ENCODE peak calls at places on chromosomes 11 and 22, in nine cellular contexts. K, D, Z, R, I, Y, H, Q and L are unnamed samples.
A peak's percentile ranks its signal among the peaks of the same experiment; 100 is the strongest.

GRCh38 chr22:26852176-26852575 is 194.8 kb downstream of the MIAT start:
- DNase-seq in K (no peak), D (no peak), Z (no peak), R (no peak), I (no peak), Y (no peak), H (no peak), Q (no peak), L (no peak)

GRCh38 chr11:123187221-123187620 is 7.8 kb downstream of the CLMP start:
- DNase-seq in K (no peak), D (no peak), Z (no peak), R (peak; percentile 42), I (no peak), Y (no peak), H (no peak), Q (no peak), L (no peak)

GRCh38 chr11:71391352-71391751 is 56.8 kb downstream of the DHCR7 start:
- DNase-seq in K (no peak), D (no peak), Z (no peak), R (no peak), I (no peak), Y (no peak), H (no peak), Q (no peak), L (no peak)

GRCh38 chr11:7605544-7605943 is 67.8 kb downstream of the CYB5R2 start:
- DNase-seq in K (no peak), D (no peak), Z (no peak), R (peak; percentile 62), I (peak; percentile 47), Y (no peak), H (peak; percentile 90), Q (no peak), L (no peak)

GRCh38 chr11:128157423-128158298 is 429.7 kb downstream of the ETS1 start:
- DNase-seq in K (no peak), D (no peak), Z (peak; percentile 35), R (peak; percentile 78), I (peak; percentile 72), Y (no peak), H (peak; percentile 74), Q (no peak), L (peak; percentile 76)

GRCh38 chr11:121194731-121195596 is 93.9 kb downstream of the TECTA start:
- DNase-seq in K (no peak), D (no peak), Z (peak; percentile 54), R (peak; percentile 64), I (peak; percentile 63), Y (no peak), H (peak; percentile 49), Q (peak; percentile 33), L (peak; percentile 80)

GRCh38 chr11:59207988-59208432 is 4.7 kb downstream of the MPEG1 start:
- DNase-seq in K (no peak), D (no peak), Z (peak; percentile 56), R (peak; percentile 91), I (no peak), Y (no peak), H (peak; percentile 65), Q (no peak), L (peak; percentile 71)

GRCh38 chr11:59706518-59707285 is 6.9 kb downstream of the OR10V1 start:
- DNase-seq in K (no peak), D (no peak), Z (no peak), R (peak; percentile 88), I (peak; percentile 50), Y (no peak), H (peak; percentile 86), Q (no peak), L (no peak)

GRCh38 chr11:44751066-44751465 is 24.3 kb downstream of the TSPAN18 start:
- DNase-seq in K (no peak), D (no peak), Z (peak; percentile 18), R (no peak), I (no peak), Y (no peak), H (no peak), Q (no peak), L (peak; percentile 20)
- H3K27ac ChIP-seq in K (no peak overlapping the region), D (peak overlapping the region; percentile 44), Z (peak overlapping the region; percentile 66), R (no peak overlapping the region), I (no peak overlapping the region), Y (peak overlapping the region; percentile 55), H (no peak overlapping the region), Q (no peak overlapping the region), L (peak overlapping the region; percentile 2)

GRCh38 chr11:86136542-86136941 is 67.7 kb upstream of the PICALM start:
- DNase-seq in K (no peak), D (no peak), Z (no peak), R (no peak), I (no peak), Y (no peak), H (no peak), Q (no peak), L (no peak)

GRCh38 chr11:86135319-86135714 is 66.4 kb upstream of the PICALM start:
- DNase-seq in K (no peak), D (no peak), Z (no peak), R (no peak), I (no peak), Y (no peak), H (no peak), Q (no peak), L (no peak)

GRCh38 chr11:86140334-86140733 is 71.5 kb upstream of the PICALM start:
- DNase-seq in K (no peak), D (no peak), Z (no peak), R (no peak), I (no peak), Y (no peak), H (no peak), Q (no peak), L (no peak)

GRCh38 chr11:86141645-86142569 is 73.0 kb upstream of the PICALM start:
- DNase-seq in K (no peak), D (no peak), Z (no peak), R (peak; percentile 23), I (no peak), Y (no peak), H (no peak), Q (no peak), L (no peak)

DNA sequence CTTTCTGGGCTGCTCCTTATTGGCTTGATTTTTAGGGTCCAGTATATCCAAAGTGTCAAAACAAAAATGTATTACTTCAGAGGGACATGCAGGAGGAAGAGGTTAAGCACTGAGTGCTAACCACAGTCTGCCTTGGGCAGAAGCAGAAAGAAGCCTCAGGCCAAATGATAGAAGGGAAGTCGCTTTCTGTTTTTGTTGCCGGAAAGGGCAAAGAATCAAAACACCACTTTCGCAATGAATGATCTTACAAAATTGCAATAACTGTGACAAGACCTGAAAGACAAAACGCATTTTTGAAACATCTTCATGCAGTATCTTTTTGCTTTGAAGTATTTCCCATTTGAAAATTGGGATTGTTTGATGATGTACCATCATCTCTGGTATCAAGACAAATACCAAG is 70.1 kb upstream of the PICALM start:
- DNase-seq in K (no peak), D (no peak), Z (no peak), R (no peak), I (no peak), Y (no peak), H (no peak), Q (no peak), L (no peak)
- TF ChIP-seq POLR2A in K (no peak), D (no peak), Z (no peak), R (no peak), I (no peak), Y (no peak), H (no peak), Q (no peak), L (no peak)

DNA sequence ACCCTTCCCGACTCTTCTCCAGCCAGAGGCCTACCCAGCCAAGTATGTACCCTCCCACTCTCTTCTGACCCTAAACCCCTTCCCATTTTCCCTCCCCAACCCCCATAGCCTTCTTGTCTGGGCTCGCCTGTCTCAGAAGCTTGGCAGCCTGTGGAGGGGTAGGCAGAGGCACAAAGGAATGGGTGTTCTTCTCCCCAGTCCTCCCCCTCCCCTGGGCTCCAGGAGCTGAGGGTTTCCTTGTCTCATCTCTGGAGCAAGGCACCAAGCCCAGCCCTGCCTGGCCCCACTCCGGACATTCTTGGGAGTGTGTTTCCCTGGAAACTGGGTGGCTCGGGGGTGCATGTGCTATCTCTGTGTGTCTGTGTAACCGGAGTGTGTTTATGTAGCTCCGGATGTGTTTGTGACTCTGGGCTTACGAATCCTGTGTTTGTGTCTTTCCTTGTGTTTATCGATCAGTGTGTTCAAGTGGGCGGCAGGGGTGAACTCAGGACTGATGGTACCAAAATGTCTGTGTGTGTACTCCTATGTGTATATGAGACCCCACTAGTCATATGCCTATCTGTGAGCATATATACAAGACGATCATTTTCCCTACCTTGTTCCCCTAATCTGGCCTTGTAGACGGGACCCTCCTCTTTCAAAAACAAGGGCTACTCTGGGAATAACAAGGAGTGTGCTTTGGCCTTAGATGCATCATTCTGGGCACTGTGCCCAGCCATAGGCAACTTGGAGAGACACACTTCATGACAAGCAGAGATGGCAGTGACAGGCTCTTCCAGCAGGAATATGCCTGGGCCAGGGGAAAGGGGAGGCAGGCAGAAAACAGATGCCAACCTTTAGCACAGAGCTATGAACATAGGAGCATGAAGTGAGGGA is 10.9 kb downstream of the PHLDB1 start:
- DNase-seq in K (peak; percentile 76), D (peak; percentile 82), Z (peak; percentile 66), R (peak; percentile 96), I (no peak), Y (no peak), H (no peak), Q (peak; percentile 76), L (peak; percentile 78)
- H3K4me1 ChIP-seq in K (peaks cover 5% of the 10 kb centered on the region), D (peaks cover 11% of the 10 kb centered on the region), Z (peaks cover 9% of the 10 kb centered on the region), R (peaks cover 45% of the 10 kb centered on the region), I (peaks cover 36% of the 10 kb centered on the region), Y (peaks cover 73% of the 10 kb centered on the region), H (peaks cover 73% of the 10 kb centered on the region), Q (peaks cover 30% of the 10 kb centered on the region), L (peaks cover 52% of the 10 kb centered on the region)

GRCh38 chr11:110056956-110057355 is 36.2 kb upstream of the ZC3H12C start:
- DNase-seq in K (no peak), D (no peak), Z (no peak), R (no peak), I (no peak), Y (no peak), H (no peak), Q (no peak), L (no peak)

GRCh38 chr11:110053848-110054414 is 39.3 kb upstream of the ZC3H12C start:
- DNase-seq in K (no peak), D (no peak), Z (no peak), R (no peak), I (no peak), Y (no peak), H (no peak), Q (no peak), L (no peak)

GRCh38 chr11:110065189-110065588 is 28.0 kb upstream of the ZC3H12C start:
- DNase-seq in K (no peak), D (no peak), Z (no peak), R (no peak), I (no peak), Y (no peak), H (no peak), Q (no peak), L (no peak)

DNA sequence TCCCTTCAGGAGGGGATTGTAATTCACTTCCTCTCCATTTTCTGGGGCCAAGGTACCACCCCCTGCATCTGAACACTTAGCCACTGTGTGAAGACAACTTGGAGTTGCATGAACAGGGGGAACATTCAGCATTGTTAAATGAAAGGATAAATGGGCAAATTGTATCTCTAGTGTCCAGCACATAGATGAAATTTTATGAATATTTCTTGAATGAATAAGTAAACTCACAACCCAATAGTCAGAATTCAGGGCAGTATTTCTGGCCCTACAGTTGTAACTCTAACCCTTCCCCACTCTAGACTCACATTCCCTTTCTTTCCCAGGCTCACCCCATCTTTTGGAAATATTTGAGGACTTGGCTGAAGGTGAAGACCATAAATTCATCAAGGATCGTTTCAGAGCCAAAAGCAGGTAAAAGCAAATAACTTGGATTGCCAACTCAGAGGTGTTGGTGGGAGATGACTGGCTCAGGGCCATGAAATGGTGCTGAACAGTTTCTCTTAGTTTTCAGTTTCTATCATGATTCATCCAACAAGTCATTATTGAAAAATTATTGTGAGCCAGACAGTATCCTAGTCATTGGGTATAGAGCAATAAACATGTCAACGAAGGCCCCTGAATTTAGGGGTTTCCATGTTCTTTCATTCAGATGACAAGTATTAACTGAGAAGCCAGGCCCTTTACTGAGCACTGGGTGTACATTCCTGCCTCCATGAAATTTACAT is 33.3 kb upstream of the ZC3H12C start:
- DNase-seq in K (no peak), D (no peak), Z (no peak), R (peak; percentile 58), I (no peak), Y (no peak), H (no peak), Q (no peak), L (no peak)
- H3K27ac ChIP-seq in K (peak overlapping the region; percentile 26), D (no peak overlapping the region), Z (no peak overlapping the region), R (peak overlapping the region; percentile 49), I (no peak overlapping the region), Y (no peak overlapping the region), H (no peak overlapping the region), Q (no peak overlapping the region), L (no peak overlapping the region)